ENCODE peak calls at places on chromosomes 6 and 20, in five cellular contexts. E is uterus, R is NCI-H345, L is Panc1, Q is ACHN. C is an unnamed sample.

GRCh38 chr20:48247961-48248360 is 462.7 kb upstream of the SULF2 start:
- DNase-seq in R (no peak), Q (no peak), E (no peak), L (no peak), C (no peak)

GRCh38 chr6:169046483-169047192 is 207.0 kb downstream of the THBS2 start:
- DNase-seq in R (peak; percentile 7), L (no peak), E (no peak), Q (no peak), C (no peak)

GRCh38 chr6:170575250-170575649 is 9.2 kb downstream of the PDCD2 start:
- DNase-seq in L (no peak), R (no peak), Q (peak; percentile 29), E (no peak), C (no peak)

GRCh38 chr6:20291764-20292227 is 79.5 kb upstream of the MBOAT1 start:
- DNase-seq in R (peak; percentile 84), L (peak; percentile 85), Q (peak; percentile 81), E (peak; percentile 72), C (peak; percentile 83)

GRCh38 chr20:23641936-23642751 is 4.4 kb upstream of the CST3 start:
- DNase-seq in R (peak; percentile 14), Q (peak; percentile 82), L (no peak), E (no peak), C (no peak)

GRCh38 chr6:116170358-116171057 is 44.6 kb upstream of the COL10A1 start:
- DNase-seq in Q (no peak), L (no peak), E (no peak), R (no peak), C (no peak)

GRCh38 chr20:17843246-17844132 is 125.1 kb downstream of the SNX5 start:
- DNase-seq in R (no peak), L (peak; percentile 69), E (peak; percentile 64), Q (peak; percentile 27), C (peak; percentile 82)

GRCh38 chr20:35021063-35021462 is 65.4 kb downstream of the MYH7B start:
- DNase-seq in E (no peak), Q (no peak), L (no peak), R (no peak), C (no peak)

GRCh38 chr20:39421571-39422099 is 459.5 kb downstream of the DHX35 start:
- DNase-seq in R (no peak), Q (no peak), L (no peak), E (no peak), C (no peak)

C was measured in aorta.